ENCODE peak calls at places on chromosome 12, in five cellular contexts. One of them, this sample, is unnamed. For H4K20me1, the result is how much of the 10 kb centered on the place peaks cover.

GRCh38 chr12:45612044-45612794 is 117.3 kb upstream of the ARID2 start:
- DNase-seq in H1: no peak
- DNase-seq in HepG2: no peak
- DNase-seq in K562: no peak
- DNase-seq in GM12878: no peak
- DNase-seq in this sample: no peak

GRCh38 chr12:72271401-72271740 is 799 bp upstream of the TRHDE start:
- DNase-seq in H1: peak
- DNase-seq in HepG2: no peak
- DNase-seq in K562: no peak
- DNase-seq in GM12878: no peak
- DNase-seq in this sample: no peak

GRCh38 chr12:79151956-79152355 is 287.4 kb downstream of the SYT1 start:
- DNase-seq in H1: no peak
- DNase-seq in HepG2: no peak
- DNase-seq in K562: no peak
- DNase-seq in GM12878: no peak
- DNase-seq in this sample: no peak

GRCh38 chr12:90280564-90281058 is 572.0 kb upstream of the ATP2B1 start:
- DNase-seq in H1: no peak
- DNase-seq in HepG2: no peak
- DNase-seq in K562: no peak
- DNase-seq in GM12878: peak
- DNase-seq in this sample: no peak

GRCh38 chr12:51183816-51184215 is 10.9 kb upstream of the TFCP2 start:
- DNase-seq in H1: no peak
- DNase-seq in HepG2: no peak
- DNase-seq in K562: peak
- DNase-seq in GM12878: no peak
- DNase-seq in this sample: no peak

GRCh38 chr12:57233357-57234232 is 4.1 kb downstream of the SHMT2 start:
- DNase-seq in H1: no peak
- DNase-seq in HepG2: no peak
- DNase-seq in K562: no peak
- DNase-seq in GM12878: no peak
- DNase-seq in this sample: no peak

GRCh38 chr12:591571-592505 is 71.4 kb downstream of the NINJ2 start:
- DNase-seq in H1: no peak
- DNase-seq in HepG2: peak
- DNase-seq in K562: peak
- DNase-seq in GM12878: no peak
- DNase-seq in this sample: no peak

GRCh38 chr12:10235761-10236631 is 23.3 kb downstream of the GABARAPL1 start:
- DNase-seq in H1: peak
- DNase-seq in HepG2: peak
- DNase-seq in K562: peak
- DNase-seq in GM12878: no peak
- DNase-seq in this sample: peak

GRCh38 chr12:70049596-70050360 is 193.5 kb upstream of the CNOT2 start:
- DNase-seq in H1: no peak
- DNase-seq in HepG2: no peak
- DNase-seq in K562: peak
- DNase-seq in GM12878: peak
- DNase-seq in this sample: peak

GRCh38 chr12:3436496-3437060 is 54.4 kb upstream of the PRMT8 start:
- DNase-seq in H1: no peak
- DNase-seq in HepG2: no peak
- DNase-seq in K562: no peak
- DNase-seq in GM12878: no peak
- DNase-seq in this sample: no peak

GRCh38 chr12:124921200-124922008 is 7.0 kb upstream of the UBC start:
- DNase-seq in H1: peak
- DNase-seq in HepG2: peak
- DNase-seq in K562: peak
- DNase-seq in GM12878: peak
- DNase-seq in this sample: no peak

GRCh38 chr12:107126688-107127481 is 33.5 kb upstream of the CRY1 start:
- DNase-seq in H1: no peak
- DNase-seq in HepG2: no peak
- DNase-seq in K562: no peak
- DNase-seq in GM12878: no peak
- DNase-seq in this sample: peak

GRCh38 chr12:46145881-46146280 is 123.0 kb downstream of the SLC38A1 start:
- DNase-seq in H1: no peak
- DNase-seq in HepG2: no peak
- DNase-seq in K562: no peak
- DNase-seq in GM12878: no peak
- DNase-seq in this sample: no peak

GRCh38 chr12:75720807-75721206 is 209.4 kb upstream of the KRR1 start:
- DNase-seq in H1: no peak
- DNase-seq in HepG2: no peak
- DNase-seq in K562: peak
- DNase-seq in GM12878: no peak
- DNase-seq in this sample: no peak

GRCh38 chr12:68980476-68981212 is 47.7 kb upstream of the CPM start:
- DNase-seq in H1: no peak
- DNase-seq in HepG2: no peak
- DNase-seq in K562: no peak
- DNase-seq in GM12878: no peak
- DNase-seq in this sample: no peak

GRCh38 chr12:51846911-51847829 is 1.3 kb downstream of the FIGNL2 start:
- DNase-seq in H1: peak
- DNase-seq in HepG2: no peak
- DNase-seq in K562: no peak
- DNase-seq in GM12878: no peak
- DNase-seq in this sample: no peak

GRCh38 chr12:107491856-107492255 is 193.7 kb upstream of the PWP1 start:
- DNase-seq in H1: no peak
- DNase-seq in HepG2: no peak
- DNase-seq in K562: no peak
- DNase-seq in GM12878: no peak
- DNase-seq in this sample: no peak

GRCh38 chr12:104599985-104600712 is 143.4 kb downstream of the CHST11 start:
- DNase-seq in H1: no peak
- DNase-seq in HepG2: no peak
- DNase-seq in K562: peak
- DNase-seq in GM12878: peak
- DNase-seq in this sample: no peak

GRCh38 chr12:31756977-31757420 is 28.2 kb upstream of the AMN1 start:
- DNase-seq in H1: no peak
- DNase-seq in HepG2: peak
- DNase-seq in K562: peak
- DNase-seq in GM12878: no peak
- DNase-seq in this sample: peak

GRCh38 chr12:49293056-49293956 is 1.6 kb upstream of the PRPH start:
- DNase-seq in H1: peak
- DNase-seq in HepG2: no peak
- DNase-seq in K562: no peak
- DNase-seq in GM12878: no peak
- DNase-seq in this sample: no peak

GRCh38 chr12:122139266-122139665 is 34.8 kb downstream of the IL31 start:
- DNase-seq in H1: no peak
- DNase-seq in HepG2: no peak
- DNase-seq in K562: no peak
- DNase-seq in GM12878: no peak
- DNase-seq in this sample: no peak

GRCh38 chr12:57430117-57430930 is 519 bp downstream of the R3HDM2 start:
- DNase-seq in H1: peak
- DNase-seq in HepG2: no peak
- DNase-seq in K562: no peak
- DNase-seq in GM12878: no peak
- DNase-seq in this sample: no peak

GRCh38 chr12:114626-115211 is 48.2 kb downstream of the IQSEC3 start:
- DNase-seq in H1: no peak
- DNase-seq in HepG2: no peak
- DNase-seq in K562: peak
- DNase-seq in GM12878: no peak
- DNase-seq in this sample: no peak

GRCh38 chr12:79406993-79407392 is 283.8 kb downstream of the PAWR start:
- DNase-seq in H1: no peak
- DNase-seq in HepG2: no peak
- DNase-seq in K562: no peak
- DNase-seq in GM12878: no peak
- DNase-seq in this sample: no peak

GRCh38 chr12:76259660-76260389 is 88.4 kb downstream of the BBS10 start:
- DNase-seq in H1: no peak
- DNase-seq in HepG2: no peak
- DNase-seq in K562: no peak
- DNase-seq in GM12878: no peak
- DNase-seq in this sample: no peak

GRCh38 chr12:131965073-131965472 is 15.3 kb downstream of the EP400 start:
- DNase-seq in H1: no peak
- DNase-seq in HepG2: no peak
- DNase-seq in K562: no peak
- DNase-seq in GM12878: no peak
- DNase-seq in this sample: no peak

GRCh38 chr12:131959137-131959536 is 9.4 kb downstream of the EP400 start:
- DNase-seq in H1: no peak
- DNase-seq in HepG2: no peak
- DNase-seq in K562: peak
- DNase-seq in GM12878: no peak
- DNase-seq in this sample: no peak

GRCh38 chr12:131959641-131960589 is 10.2 kb downstream of the EP400 start:
- DNase-seq in H1: no peak
- DNase-seq in HepG2: no peak
- DNase-seq in K562: no peak
- DNase-seq in GM12878: no peak
- DNase-seq in this sample: no peak

GRCh38 chr12:131962069-131962468 is 12.3 kb downstream of the EP400 start:
- DNase-seq in H1: no peak
- DNase-seq in HepG2: no peak
- DNase-seq in K562: no peak
- DNase-seq in GM12878: no peak
- DNase-seq in this sample: no peak

DNA sequence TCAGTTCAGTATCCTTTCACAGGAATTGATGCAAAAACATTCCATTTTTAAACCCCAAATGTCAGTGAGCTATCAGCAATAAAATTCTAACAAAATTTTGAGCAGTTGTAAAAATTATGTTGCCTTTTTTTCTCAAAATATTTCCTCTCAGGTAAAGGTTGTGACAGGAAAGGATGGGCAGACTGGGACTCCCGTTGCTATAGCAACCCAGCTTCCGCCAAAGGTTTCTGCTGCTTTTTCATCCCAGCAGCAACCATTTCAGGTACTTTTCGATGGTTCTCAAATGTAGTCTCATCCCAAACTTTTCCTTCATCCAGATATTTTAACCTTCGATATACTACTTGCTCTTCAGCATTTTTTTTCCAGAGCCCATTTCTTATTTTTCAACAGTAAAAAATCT is 13.6 kb downstream of the EP400 start:
- DNase-seq in H1: no peak
- DNase-seq in HepG2: no peak
- DNase-seq in K562: no peak
- DNase-seq in GM12878: no peak
- DNase-seq in this sample: no peak
- H4K20me1 ChIP-seq in H1: under half
- H4K20me1 ChIP-seq in HepG2: under half
- H4K20me1 ChIP-seq in K562: under half
- H4K20me1 ChIP-seq in GM12878: under half
- H4K20me1 ChIP-seq in this sample: under half

GRCh38 chr12:6963741-6964446 is 6.6 kb downstream of the PHB2 start:
- DNase-seq in H1: no peak
- DNase-seq in HepG2: no peak
- DNase-seq in K562: no peak
- DNase-seq in GM12878: no peak
- DNase-seq in this sample: no peak

GRCh38 chr12:6964605-6965025 is 5.8 kb downstream of the PHB2 start:
- DNase-seq in H1: no peak
- DNase-seq in HepG2: no peak
- DNase-seq in K562: peak
- DNase-seq in GM12878: no peak
- DNase-seq in this sample: no peak

GRCh38 chr12:6965714-6966113 is 4.8 kb downstream of the PHB2 start:
- DNase-seq in H1: no peak
- DNase-seq in HepG2: no peak
- DNase-seq in K562: no peak
- DNase-seq in GM12878: no peak
- DNase-seq in this sample: no peak

GRCh38 chr12:6966351-6966750 is 4.1 kb downstream of the PHB2 start:
- DNase-seq in H1: no peak
- DNase-seq in HepG2: no peak
- DNase-seq in K562: no peak
- DNase-seq in GM12878: no peak
- DNase-seq in this sample: no peak

DNA sequence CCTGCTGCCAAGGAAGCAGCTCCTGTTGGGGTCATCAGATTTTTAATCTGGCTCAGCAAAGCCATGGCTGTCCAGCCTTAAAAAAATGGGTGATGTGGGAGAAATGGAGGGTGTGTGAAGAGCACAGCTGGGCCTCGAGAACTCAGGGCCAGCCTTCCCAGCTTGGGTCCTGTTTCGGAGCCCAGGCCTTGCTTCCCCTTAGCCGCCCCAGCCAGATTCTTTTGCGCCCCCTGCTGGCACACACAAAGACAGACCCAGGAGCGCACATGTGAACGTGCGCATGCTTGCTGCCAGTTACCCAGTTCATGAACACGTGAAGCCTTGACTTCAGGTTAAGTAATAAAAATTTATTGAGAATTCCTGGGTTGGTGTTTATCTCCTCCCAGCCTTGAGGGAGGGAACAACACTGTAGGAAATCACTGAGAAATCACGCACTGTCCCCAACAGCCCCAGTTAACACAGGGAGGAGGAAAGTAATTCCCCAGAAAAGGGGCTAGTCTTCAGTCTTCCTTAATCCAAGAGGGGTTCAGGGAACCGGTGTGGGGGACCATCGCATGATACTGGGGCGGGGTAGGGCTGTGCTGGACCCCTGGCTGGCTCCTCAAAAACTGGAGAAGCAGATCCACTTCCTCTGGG is 5.3 kb downstream of the PHB2 start:
- DNase-seq in H1: peak
- DNase-seq in HepG2: peak
- DNase-seq in K562: peak
- DNase-seq in GM12878: no peak
- DNase-seq in this sample: peak
- TF ChIP-seq SRF in H1: no peak
- TF ChIP-seq SRF in HepG2: no peak
- TF ChIP-seq SRF in K562: no peak
- TF ChIP-seq SRF in GM12878: no peak
- TF ChIP-seq SRF in this sample: no peak

GRCh38 chr12:113396200-113396599 is 7.5 kb downstream of the SDS start:
- DNase-seq in H1: no peak
- DNase-seq in HepG2: no peak
- DNase-seq in K562: no peak
- DNase-seq in GM12878: no peak
- DNase-seq in this sample: no peak
- TF ChIP-seq SIN3A in H1: no peak
- TF ChIP-seq SIN3A in HepG2: no peak
- TF ChIP-seq SIN3A in K562: no peak
- TF ChIP-seq SIN3A in GM12878: no peak
- TF ChIP-seq SIN3A in this sample: no peak

DNA sequence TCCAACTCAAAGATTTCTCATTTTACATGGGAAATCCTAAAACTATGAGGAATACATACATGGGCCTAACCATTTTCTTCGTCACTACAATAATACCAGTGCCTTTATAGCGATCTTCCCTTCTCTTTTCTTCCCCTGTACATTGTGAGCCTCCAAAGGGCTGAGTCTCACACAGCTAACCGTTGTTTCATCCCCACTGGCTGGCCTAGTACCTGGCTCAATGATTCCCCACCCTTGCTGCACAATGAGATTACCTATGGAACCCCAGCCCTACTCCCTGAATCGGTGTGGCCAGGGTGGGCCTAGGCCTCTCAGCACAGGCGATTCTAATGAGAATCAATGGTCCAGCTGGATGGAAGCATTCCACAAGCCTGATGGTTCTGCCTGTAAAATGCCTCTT is 16.1 kb downstream of the PPTC7 start:
- DNase-seq in H1: peak
- DNase-seq in HepG2: no peak
- DNase-seq in K562: no peak
- DNase-seq in GM12878: no peak
- DNase-seq in this sample: no peak
- H4K20me1 ChIP-seq in H1: under half
- H4K20me1 ChIP-seq in HepG2: under half
- H4K20me1 ChIP-seq in K562: under half
- H4K20me1 ChIP-seq in GM12878: under half
- H4K20me1 ChIP-seq in this sample: under half

This sample was measured in HCT116.